ENCODE peak calls at places on chromosomes 13 and 19, in nine cellular contexts. One of them, this sample, is unnamed. For H3K36me3, the result is how much of the 10 kb centered on the place peaks cover.

GRCh38 chr13:92355213-92355612 is 871.4 kb upstream of the GPC6 start:
- DNase-seq in effector memory CD4-positive, alpha-beta T cell: no peak
- DNase-seq in left ventricle myocardium inferior: no peak
- DNase-seq in heart left ventricle: no peak
- DNase-seq in transverse colon: peak
- DNase-seq in Peyer's patch: no peak
- DNase-seq in colonic mucosa: peak
- DNase-seq in breast epithelium: no peak
- DNase-seq in aorta: no peak
- DNase-seq in this sample: no peak

GRCh38 chr13:24161010-24161775 is 673 bp downstream of the SPATA13 start:
- DNase-seq in heart left ventricle: no peak
- DNase-seq in effector memory CD4-positive, alpha-beta T cell: peak
- DNase-seq in colonic mucosa: peak
- DNase-seq in Peyer's patch: peak
- DNase-seq in breast epithelium: no peak
- DNase-seq in left ventricle myocardium inferior: no peak
- DNase-seq in transverse colon: peak
- DNase-seq in aorta: peak
- DNase-seq in this sample: no peak

GRCh38 chr19:5803752-5804515 is 933 bp upstream of the NRTN start:
- DNase-seq in Peyer's patch: peak
- DNase-seq in transverse colon: peak
- DNase-seq in left ventricle myocardium inferior: peak
- DNase-seq in aorta: peak
- DNase-seq in breast epithelium: peak
- DNase-seq in colonic mucosa: peak
- DNase-seq in effector memory CD4-positive, alpha-beta T cell: peak
- DNase-seq in heart left ventricle: peak
- DNase-seq in this sample: peak

GRCh38 chr13:111006508-111007031 is 91.7 kb upstream of the ANKRD10 start:
- DNase-seq in effector memory CD4-positive, alpha-beta T cell: no peak
- DNase-seq in breast epithelium: peak
- DNase-seq in transverse colon: peak
- DNase-seq in Peyer's patch: peak
- DNase-seq in left ventricle myocardium inferior: peak
- DNase-seq in heart left ventricle: peak
- DNase-seq in colonic mucosa: peak
- DNase-seq in aorta: peak
- DNase-seq in this sample: no peak

GRCh38 chr19:20287070-20287469 is 120.1 kb downstream of the ZNF486 start:
- DNase-seq in left ventricle myocardium inferior: no peak
- DNase-seq in Peyer's patch: no peak
- DNase-seq in transverse colon: no peak
- DNase-seq in aorta: no peak
- DNase-seq in effector memory CD4-positive, alpha-beta T cell: no peak
- DNase-seq in heart left ventricle: no peak
- DNase-seq in breast epithelium: no peak
- DNase-seq in colonic mucosa: no peak
- DNase-seq in this sample: no peak

GRCh38 chr13:98217597-98217996 is 40.5 kb upstream of the RNF113B start:
- DNase-seq in transverse colon: no peak
- DNase-seq in colonic mucosa: no peak
- DNase-seq in heart left ventricle: no peak
- DNase-seq in aorta: no peak
- DNase-seq in left ventricle myocardium inferior: no peak
- DNase-seq in effector memory CD4-positive, alpha-beta T cell: no peak
- DNase-seq in breast epithelium: no peak
- DNase-seq in Peyer's patch: no peak
- DNase-seq in this sample: no peak

GRCh38 chr19:55622242-55622969 is 2.0 kb downstream of the ZNF784 start:
- DNase-seq in Peyer's patch: no peak
- DNase-seq in left ventricle myocardium inferior: no peak
- DNase-seq in heart left ventricle: peak
- DNase-seq in aorta: no peak
- DNase-seq in effector memory CD4-positive, alpha-beta T cell: no peak
- DNase-seq in breast epithelium: no peak
- DNase-seq in colonic mucosa: no peak
- DNase-seq in transverse colon: no peak
- DNase-seq in this sample: no peak

GRCh38 chr13:81636120-81636519 is 1295.2 kb upstream of the SPRY2 start:
- DNase-seq in left ventricle myocardium inferior: no peak
- DNase-seq in effector memory CD4-positive, alpha-beta T cell: no peak
- DNase-seq in heart left ventricle: no peak
- DNase-seq in Peyer's patch: no peak
- DNase-seq in transverse colon: no peak
- DNase-seq in colonic mucosa: no peak
- DNase-seq in breast epithelium: no peak
- DNase-seq in aorta: no peak
- DNase-seq in this sample: no peak

GRCh38 chr13:34369925-34370324 is 552.0 kb downstream of the RFC3 start:
- DNase-seq in transverse colon: no peak
- DNase-seq in aorta: no peak
- DNase-seq in colonic mucosa: no peak
- DNase-seq in left ventricle myocardium inferior: no peak
- DNase-seq in Peyer's patch: no peak
- DNase-seq in heart left ventricle: no peak
- DNase-seq in effector memory CD4-positive, alpha-beta T cell: no peak
- DNase-seq in breast epithelium: no peak
- DNase-seq in this sample: no peak

GRCh38 chr13:39501711-39502324 is 101.2 kb downstream of the LHFPL6 start:
- DNase-seq in transverse colon: no peak
- DNase-seq in left ventricle myocardium inferior: peak
- DNase-seq in breast epithelium: no peak
- DNase-seq in effector memory CD4-positive, alpha-beta T cell: no peak
- DNase-seq in Peyer's patch: no peak
- DNase-seq in colonic mucosa: no peak
- DNase-seq in heart left ventricle: no peak
- DNase-seq in aorta: no peak
- DNase-seq in this sample: no peak

GRCh38 chr19:35107541-35107939 is 8.1 kb upstream of the FXYD3 start:
- DNase-seq in heart left ventricle: no peak
- DNase-seq in transverse colon: peak
- DNase-seq in Peyer's patch: no peak
- DNase-seq in left ventricle myocardium inferior: no peak
- DNase-seq in breast epithelium: peak
- DNase-seq in colonic mucosa: peak
- DNase-seq in aorta: no peak
- DNase-seq in effector memory CD4-positive, alpha-beta T cell: no peak
- DNase-seq in this sample: no peak

GRCh38 chr19:38265213-38265861 is 964 bp downstream of the SPINT2 start:
- DNase-seq in colonic mucosa: peak
- DNase-seq in Peyer's patch: no peak
- DNase-seq in breast epithelium: peak
- DNase-seq in left ventricle myocardium inferior: no peak
- DNase-seq in transverse colon: peak
- DNase-seq in heart left ventricle: no peak
- DNase-seq in effector memory CD4-positive, alpha-beta T cell: no peak
- DNase-seq in aorta: no peak
- DNase-seq in this sample: no peak

GRCh38 chr19:3368848-3369336 is 2.5 kb downstream of the NFIC start:
- DNase-seq in breast epithelium: no peak
- DNase-seq in heart left ventricle: no peak
- DNase-seq in transverse colon: no peak
- DNase-seq in colonic mucosa: no peak
- DNase-seq in effector memory CD4-positive, alpha-beta T cell: no peak
- DNase-seq in aorta: no peak
- DNase-seq in Peyer's patch: no peak
- DNase-seq in left ventricle myocardium inferior: no peak
- DNase-seq in this sample: no peak

GRCh38 chr19:19110410-19111137 is 27.7 kb downstream of the TMEM161A start:
- DNase-seq in Peyer's patch: no peak
- DNase-seq in left ventricle myocardium inferior: no peak
- DNase-seq in breast epithelium: no peak
- DNase-seq in effector memory CD4-positive, alpha-beta T cell: no peak
- DNase-seq in transverse colon: no peak
- DNase-seq in aorta: no peak
- DNase-seq in heart left ventricle: no peak
- DNase-seq in colonic mucosa: no peak
- DNase-seq in this sample: no peak

GRCh38 chr19:50669319-50670101 is 20.3 kb downstream of the C19orf81 start:
- DNase-seq in breast epithelium: no peak
- DNase-seq in heart left ventricle: no peak
- DNase-seq in aorta: no peak
- DNase-seq in left ventricle myocardium inferior: no peak
- DNase-seq in transverse colon: peak
- DNase-seq in effector memory CD4-positive, alpha-beta T cell: peak
- DNase-seq in colonic mucosa: peak
- DNase-seq in Peyer's patch: no peak
- DNase-seq in this sample: no peak

GRCh38 chr19:12064266-12065099 is at the start of gene ZNF844:
- DNase-seq in colonic mucosa: peak
- DNase-seq in heart left ventricle: peak
- DNase-seq in left ventricle myocardium inferior: peak
- DNase-seq in Peyer's patch: peak
- DNase-seq in breast epithelium: peak
- DNase-seq in transverse colon: peak
- DNase-seq in aorta: peak
- DNase-seq in effector memory CD4-positive, alpha-beta T cell: peak
- DNase-seq in this sample: peak

GRCh38 chr13:99339736-99340392 is 32.7 kb upstream of the GPR183 start:
- DNase-seq in Peyer's patch: no peak
- DNase-seq in aorta: no peak
- DNase-seq in colonic mucosa: no peak
- DNase-seq in heart left ventricle: no peak
- DNase-seq in effector memory CD4-positive, alpha-beta T cell: peak
- DNase-seq in transverse colon: peak
- DNase-seq in left ventricle myocardium inferior: no peak
- DNase-seq in breast epithelium: peak
- DNase-seq in this sample: no peak

GRCh38 chr13:99344610-99345208 is 37.5 kb upstream of the GPR183 start:
- DNase-seq in effector memory CD4-positive, alpha-beta T cell: no peak
- DNase-seq in colonic mucosa: no peak
- DNase-seq in breast epithelium: no peak
- DNase-seq in left ventricle myocardium inferior: no peak
- DNase-seq in heart left ventricle: no peak
- DNase-seq in transverse colon: no peak
- DNase-seq in aorta: no peak
- DNase-seq in Peyer's patch: no peak
- DNase-seq in this sample: no peak

GRCh38 chr13:99340638-99341037 is 33.4 kb upstream of the GPR183 start:
- DNase-seq in breast epithelium: no peak
- DNase-seq in effector memory CD4-positive, alpha-beta T cell: no peak
- DNase-seq in colonic mucosa: no peak
- DNase-seq in left ventricle myocardium inferior: no peak
- DNase-seq in transverse colon: no peak
- DNase-seq in Peyer's patch: no peak
- DNase-seq in aorta: no peak
- DNase-seq in heart left ventricle: no peak
- DNase-seq in this sample: no peak

GRCh38 chr13:99342723-99343315 is 35.6 kb upstream of the GPR183 start:
- DNase-seq in heart left ventricle: no peak
- DNase-seq in effector memory CD4-positive, alpha-beta T cell: no peak
- DNase-seq in left ventricle myocardium inferior: no peak
- DNase-seq in transverse colon: no peak
- DNase-seq in colonic mucosa: no peak
- DNase-seq in Peyer's patch: no peak
- DNase-seq in breast epithelium: no peak
- DNase-seq in aorta: no peak
- DNase-seq in this sample: no peak

GRCh38 chr13:99341969-99342722 is 34.9 kb upstream of the GPR183 start:
- DNase-seq in heart left ventricle: no peak
- DNase-seq in transverse colon: no peak
- DNase-seq in Peyer's patch: no peak
- DNase-seq in aorta: no peak
- DNase-seq in breast epithelium: no peak
- DNase-seq in colonic mucosa: no peak
- DNase-seq in effector memory CD4-positive, alpha-beta T cell: no peak
- DNase-seq in left ventricle myocardium inferior: no peak
- DNase-seq in this sample: no peak
- H3K36me3 ChIP-seq in heart left ventricle: half or more
- H3K36me3 ChIP-seq in transverse colon: under half
- H3K36me3 ChIP-seq in Peyer's patch: half or more
- H3K36me3 ChIP-seq in aorta: under half
- H3K36me3 ChIP-seq in breast epithelium: under half
- H3K36me3 ChIP-seq in colonic mucosa: under half
- H3K36me3 ChIP-seq in effector memory CD4-positive, alpha-beta T cell: under half
- H3K36me3 ChIP-seq in left ventricle myocardium inferior: half or more
- H3K36me3 ChIP-seq in this sample: under half

DNA sequence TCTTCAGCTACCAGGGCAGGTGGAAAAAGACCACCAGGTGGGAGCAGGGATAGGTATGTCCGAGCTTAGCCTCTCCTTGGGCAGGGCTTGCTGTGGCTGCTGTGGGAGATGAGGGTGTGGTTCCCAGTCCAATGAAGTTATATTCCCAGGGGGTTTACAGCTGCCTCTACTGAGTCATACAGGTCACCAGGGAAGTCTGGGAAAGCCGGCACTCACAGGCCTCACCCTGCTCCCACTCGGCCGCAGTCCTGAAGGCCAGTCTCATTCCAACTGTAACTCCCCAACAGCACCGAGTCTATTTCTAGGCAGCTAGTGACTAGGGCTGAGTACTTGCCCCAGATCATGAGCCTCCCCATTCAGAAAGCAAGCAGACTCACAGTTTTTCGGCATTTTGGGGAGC is 77.1 kb downstream of the FNDC3A start:
- DNase-seq in Peyer's patch: no peak
- DNase-seq in breast epithelium: no peak
- DNase-seq in heart left ventricle: no peak
- DNase-seq in aorta: no peak
- DNase-seq in colonic mucosa: no peak
- DNase-seq in transverse colon: no peak
- DNase-seq in effector memory CD4-positive, alpha-beta T cell: no peak
- DNase-seq in left ventricle myocardium inferior: no peak
- DNase-seq in this sample: no peak
- H3K36me3 ChIP-seq in Peyer's patch: under half
- H3K36me3 ChIP-seq in breast epithelium: under half
- H3K36me3 ChIP-seq in heart left ventricle: under half
- H3K36me3 ChIP-seq in aorta: under half
- H3K36me3 ChIP-seq in colonic mucosa: under half
- H3K36me3 ChIP-seq in transverse colon: under half
- H3K36me3 ChIP-seq in effector memory CD4-positive, alpha-beta T cell: under half
- H3K36me3 ChIP-seq in left ventricle myocardium inferior: under half
- H3K36me3 ChIP-seq in this sample: under half

DNA sequence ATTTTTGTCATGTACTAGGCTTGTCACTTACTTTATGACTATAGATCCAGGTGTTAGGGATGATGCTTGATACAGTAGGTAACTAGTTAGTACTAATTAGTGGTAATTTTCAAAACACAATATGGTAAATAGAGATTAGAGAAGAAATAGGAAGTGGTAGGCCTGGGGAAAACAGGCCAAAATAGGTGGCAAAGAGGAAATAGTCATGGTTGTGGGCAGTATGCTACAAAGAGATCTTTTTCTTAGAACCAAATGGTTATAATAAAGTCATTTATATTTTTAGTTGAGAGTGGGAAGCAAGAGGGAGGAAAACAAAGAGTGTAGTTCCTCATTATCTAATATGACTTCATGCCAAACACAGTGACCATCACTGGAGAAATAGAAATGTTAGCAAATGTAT is 9.1 kb upstream of the VWA8 start:
- DNase-seq in transverse colon: no peak
- DNase-seq in colonic mucosa: no peak
- DNase-seq in heart left ventricle: no peak
- DNase-seq in effector memory CD4-positive, alpha-beta T cell: no peak
- DNase-seq in Peyer's patch: no peak
- DNase-seq in left ventricle myocardium inferior: no peak
- DNase-seq in aorta: no peak
- DNase-seq in breast epithelium: no peak
- DNase-seq in this sample: no peak
- H3K36me3 ChIP-seq in transverse colon: under half
- H3K36me3 ChIP-seq in colonic mucosa: under half
- H3K36me3 ChIP-seq in heart left ventricle: under half
- H3K36me3 ChIP-seq in effector memory CD4-positive, alpha-beta T cell: under half
- H3K36me3 ChIP-seq in Peyer's patch: under half
- H3K36me3 ChIP-seq in left ventricle myocardium inferior: under half
- H3K36me3 ChIP-seq in aorta: under half
- H3K36me3 ChIP-seq in breast epithelium: under half
- H3K36me3 ChIP-seq in this sample: under half

GRCh38 chr19:48872884-48873475 is 759 bp downstream of the PPP1R15A start:
- DNase-seq in effector memory CD4-positive, alpha-beta T cell: peak
- DNase-seq in left ventricle myocardium inferior: peak
- DNase-seq in breast epithelium: peak
- DNase-seq in heart left ventricle: peak
- DNase-seq in colonic mucosa: peak
- DNase-seq in aorta: peak
- DNase-seq in Peyer's patch: peak
- DNase-seq in transverse colon: peak
- DNase-seq in this sample: peak
- H3K36me3 ChIP-seq in effector memory CD4-positive, alpha-beta T cell: under half
- H3K36me3 ChIP-seq in left ventricle myocardium inferior: under half
- H3K36me3 ChIP-seq in breast epithelium: under half
- H3K36me3 ChIP-seq in heart left ventricle: under half
- H3K36me3 ChIP-seq in colonic mucosa: under half
- H3K36me3 ChIP-seq in aorta: under half
- H3K36me3 ChIP-seq in Peyer's patch: under half
- H3K36me3 ChIP-seq in transverse colon: under half
- H3K36me3 ChIP-seq in this sample: half or more

This sample was measured in RWPE2.